ENCODE peak calls at places on chromosomes 11 and 22, in nine cellular contexts. P is brain microvascular endothelial cell, X is cardiac fibroblast, W is cardiac muscle cell, S is choroid plexus epithelial cell, Z is pancreas, B is AG09309, U is hepatocyte, F is astrocyte of the spinal cord. C is an unnamed sample.

GRCh38 chr11:19759389-19759788 is 46.8 kb downstream of the NAV2 start:
- DNase-seq in F (no peak), P (no peak), U (no peak), Z (no peak), X (no peak), B (no peak), W (no peak), S (no peak), C (no peak)

GRCh38 chr11:112809429-112809828 is 151.8 kb upstream of the NCAM1 start:
- DNase-seq in B (no peak), Z (no peak), P (no peak), W (no peak), U (no peak), X (no peak), F (no peak), S (no peak), C (no peak)

GRCh38 chr22:25083414-25084166 is 116.1 kb upstream of the CRYBB3 start:
- DNase-seq in B (no peak), P (no peak), U (peak), S (no peak), X (no peak), Z (no peak), W (no peak), F (no peak), C (no peak)

GRCh38 chr22:36922097-36922608 is 8.7 kb downstream of the CSF2RB start:
- DNase-seq in F (no peak), B (no peak), Z (no peak), S (no peak), W (no peak), P (no peak), U (peak), X (no peak), C (no peak)

GRCh38 chr22:44195189-44195871 is 14.6 kb downstream of the PARVG start:
- DNase-seq in P (no peak), W (no peak), Z (peak), S (no peak), U (no peak), F (no peak), B (no peak), X (no peak), C (no peak)

GRCh38 chr11:116037851-116038250 is 533.6 kb upstream of the CADM1 start:
- DNase-seq in U (no peak), S (no peak), B (no peak), P (no peak), W (no peak), F (peak), X (no peak), Z (no peak), C (no peak)

GRCh38 chr11:10622957-10623787 is 54.7 kb upstream of the LYVE1 start:
- DNase-seq in S (no peak), U (no peak), B (no peak), F (no peak), P (no peak), Z (no peak), X (no peak), W (no peak), C (no peak)

GRCh38 chr22:41940853-41941765 is 5.8 kb downstream of the CENPM start:
- DNase-seq in W (peak), U (peak), F (peak), S (peak), X (peak), P (peak), Z (peak), B (peak), C (peak)

DNA sequence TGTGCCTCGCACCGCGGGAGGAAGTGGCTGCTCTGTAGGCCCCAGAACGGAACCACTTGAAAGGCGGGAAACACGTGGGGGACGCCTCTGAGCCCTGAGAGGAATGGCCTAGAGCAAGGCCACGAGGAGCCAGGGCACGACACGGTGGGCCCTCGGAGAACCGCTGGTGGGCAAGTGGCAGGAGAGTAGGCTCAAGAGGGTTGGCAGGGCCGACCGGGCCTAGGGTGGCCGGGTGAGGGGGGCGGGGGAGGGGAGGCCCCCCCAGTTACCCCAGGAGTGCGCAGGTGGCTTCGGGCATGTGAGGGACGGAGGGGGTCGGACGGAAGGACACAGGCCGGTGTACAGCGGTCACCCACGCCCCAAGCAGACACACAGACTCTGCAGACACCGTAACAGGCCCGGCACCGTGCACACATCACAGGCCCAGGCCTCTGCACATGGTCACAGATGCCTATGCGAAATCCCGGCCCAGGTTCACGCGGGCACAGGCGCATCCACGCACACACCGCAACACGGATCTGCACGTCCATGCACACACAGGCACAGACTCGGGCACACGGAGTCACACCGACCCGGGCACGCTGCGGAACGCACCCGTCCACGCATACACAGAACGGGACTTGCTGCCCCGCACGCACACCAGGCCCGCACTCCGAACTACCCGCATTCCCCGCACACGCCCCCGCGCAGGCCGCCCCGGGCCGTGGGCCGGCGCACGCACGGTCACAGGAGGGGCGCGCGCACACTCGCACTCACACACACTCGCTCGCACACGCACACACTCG is at the start of gene MGAT3:
- DNase-seq in S (no peak), F (no peak), Z (no peak), B (no peak), X (no peak), U (no peak), P (no peak), W (no peak), C (no peak)
- H3K4me3 ChIP-seq in S (peak), F (no peak), Z (no peak), B (no peak), X (no peak), U (peak), P (no peak), W (peak), C (no peak)

GRCh38 chr11:32893091-32893946 is 708 bp downstream of the QSER1 start:
- DNase-seq in W (peak), B (no peak), X (peak), Z (peak), S (peak), P (peak), F (peak), U (peak), C (peak)
- TF ChIP-seq CTCF in W (peak), B (peak), X (peak), Z (no peak), S (peak), P (peak), F (peak), U (peak), C (no peak)

GRCh38 chr11:124643605-124644425 is 21.2 kb downstream of the TBRG1 start:
- DNase-seq in B (peak), U (no peak), Z (no peak), F (peak), W (no peak), P (peak), S (peak), X (peak), C (peak)

GRCh38 chr11:124642628-124643027 is 20.0 kb downstream of the TBRG1 start:
- DNase-seq in W (no peak), F (no peak), Z (no peak), P (no peak), S (no peak), B (no peak), U (no peak), X (no peak), C (no peak)

GRCh38 chr11:124646148-124646547 is 23.5 kb downstream of the TBRG1 start:
- DNase-seq in U (no peak), F (no peak), Z (no peak), P (no peak), X (no peak), W (no peak), S (no peak), B (no peak), C (no peak)

GRCh38 chr11:124643042-124643604 is 20.5 kb downstream of the TBRG1 start:
- DNase-seq in P (no peak), F (no peak), X (no peak), S (no peak), W (no peak), Z (no peak), B (no peak), U (no peak), C (no peak)

GRCh38 chr11:124644426-124645280 is 22.0 kb downstream of the TBRG1 start:
- DNase-seq in W (peak), S (peak), P (peak), U (peak), F (peak), Z (peak), X (peak), B (no peak), C (peak)
- H3K4me3 ChIP-seq in W (no peak), S (peak), P (peak), U (no peak), F (no peak), Z (no peak), X (peak), B (no peak), C (peak)

DNA sequence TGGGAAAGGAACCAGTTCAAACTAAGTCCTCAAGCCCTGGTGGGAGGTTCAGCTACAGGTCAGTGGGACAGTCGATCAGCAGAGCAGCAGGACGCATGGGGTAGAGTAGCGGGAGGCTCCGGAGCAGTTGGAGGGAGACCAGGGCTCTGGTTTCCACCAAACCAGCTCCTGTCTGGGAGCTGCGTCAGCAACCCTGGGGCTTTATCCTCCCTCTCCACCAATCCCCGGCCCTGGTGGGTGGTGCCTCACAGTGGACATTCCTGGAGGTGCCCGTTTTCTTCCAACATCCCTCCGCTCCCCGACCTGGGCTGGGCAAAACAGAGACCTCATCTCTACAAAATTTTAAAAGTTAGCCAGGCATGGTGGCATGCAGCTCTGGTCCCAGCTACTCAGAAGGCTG is 32.4 kb downstream of the ZNF195 start:
- DNase-seq in Z (no peak), P (no peak), B (no peak), U (no peak), W (no peak), F (no peak), X (no peak), S (no peak), C (no peak)
- TF ChIP-seq CTCF in Z (no peak), P (no peak), B (no peak), U (no peak), W (no peak), F (no peak), X (no peak), S (no peak), C (no peak)

GRCh38 chr22:27075028-27075678 is 417.8 kb downstream of the MIAT start:
- DNase-seq in Z (no peak), F (no peak), X (peak), U (no peak), S (peak), B (no peak), P (no peak), W (peak), C (peak)
- H3K4me3 ChIP-seq in Z (no peak), F (no peak), X (no peak), U (no peak), S (no peak), B (no peak), P (no peak), W (no peak), C (no peak)

GRCh38 chr11:60813324-60813723 is 28.2 kb downstream of the MS4A10 start:
- DNase-seq in S (no peak), P (no peak), W (no peak), X (no peak), F (no peak), B (no peak), U (no peak), Z (no peak), C (no peak)
- TF ChIP-seq CTCF in S (no peak), P (no peak), W (no peak), X (no peak), F (no peak), B (no peak), U (no peak), Z (no peak), C (no peak)

GRCh38 chr11:74726547-74727182 is 4.6 kb downstream of the CHRDL2 start:
- DNase-seq in F (peak), S (peak), P (peak), Z (peak), X (peak), B (peak), U (peak), W (peak), C (peak)
- H3K4me3 ChIP-seq in F (no peak), S (no peak), P (no peak), Z (no peak), X (no peak), B (no peak), U (no peak), W (no peak), C (no peak)

GRCh38 chr11:76782526-76783293 is 446 bp upstream of the TSKU start:
- DNase-seq in P (peak), Z (peak), U (peak), W (peak), S (peak), X (peak), F (peak), B (peak), C (peak)
- TF ChIP-seq CTCF in P (no peak), Z (no peak), U (no peak), W (no peak), S (no peak), X (no peak), F (no peak), B (no peak), C (no peak)

C was measured in foreskin fibroblast.